ENCODE peak calls at places on chromosomes 6 and 20, in five cellular contexts. One of them, this sample, is unnamed.

GRCh38 chr6:144217264-144217663 is 66.9 kb downstream of the STX11 start:
- DNase-seq in H9: no peak
- DNase-seq in heart right ventricle: no peak
- DNase-seq in psoas muscle: no peak
- DNase-seq in tibial nerve: no peak
- DNase-seq in this sample: no peak

GRCh38 chr6:89402776-89403175 is 9.3 kb downstream of the RRAGD start:
- DNase-seq in tibial nerve: no peak
- DNase-seq in heart right ventricle: no peak
- DNase-seq in H9: no peak
- DNase-seq in psoas muscle: no peak
- DNase-seq in this sample: no peak

GRCh38 chr20:61161649-61162210 is 90.3 kb upstream of the CDH4 start:
- DNase-seq in psoas muscle: no peak
- DNase-seq in H9: no peak
- DNase-seq in heart right ventricle: no peak
- DNase-seq in tibial nerve: no peak
- DNase-seq in this sample: no peak

GRCh38 chr6:111113731-111114438 is 26.6 kb downstream of the SLC16A10 start:
- DNase-seq in psoas muscle: peak; percentile 69
- DNase-seq in H9: peak; percentile 43
- DNase-seq in tibial nerve: no peak
- DNase-seq in heart right ventricle: peak; percentile 16
- DNase-seq in this sample: no peak

GRCh38 chr6:36290668-36291620 is 21.1 kb downstream of the PNPLA1 start:
- DNase-seq in psoas muscle: no peak
- DNase-seq in H9: no peak
- DNase-seq in heart right ventricle: no peak
- DNase-seq in tibial nerve: no peak
- DNase-seq in this sample: no peak

GRCh38 chr20:57027752-57028151 is 238.7 kb downstream of the BMP7 start:
- DNase-seq in tibial nerve: no peak
- DNase-seq in H9: no peak
- DNase-seq in psoas muscle: no peak
- DNase-seq in heart right ventricle: no peak
- DNase-seq in this sample: no peak

GRCh38 chr6:10800810-10801209 is 37.5 kb downstream of the MAK start:
- DNase-seq in psoas muscle: no peak
- DNase-seq in tibial nerve: no peak
- DNase-seq in heart right ventricle: no peak
- DNase-seq in H9: no peak
- DNase-seq in this sample: no peak

GRCh38 chr6:144856622-144857021 is 571.5 kb downstream of the UTRN start:
- DNase-seq in heart right ventricle: no peak
- DNase-seq in tibial nerve: no peak
- DNase-seq in psoas muscle: no peak
- DNase-seq in H9: no peak
- DNase-seq in this sample: no peak

GRCh38 chr20:3786126-3786484 is 435 bp downstream of the CENPB start:
- DNase-seq in heart right ventricle: peak; percentile 56
- DNase-seq in tibial nerve: peak; percentile 33
- DNase-seq in H9: no peak
- DNase-seq in psoas muscle: peak; percentile 81
- DNase-seq in this sample: no peak

GRCh38 chr6:167933847-167934246 is 63.6 kb upstream of the KIF25 start:
- DNase-seq in H9: no peak
- DNase-seq in heart right ventricle: no peak
- DNase-seq in tibial nerve: no peak
- DNase-seq in psoas muscle: no peak
- DNase-seq in this sample: no peak

GRCh38 chr20:21388566-21388965 is 8.8 kb downstream of the NKX2-4 start:
- DNase-seq in tibial nerve: no peak
- DNase-seq in psoas muscle: no peak
- DNase-seq in H9: no peak
- DNase-seq in heart right ventricle: no peak
- DNase-seq in this sample: no peak
- H3K27ac ChIP-seq in tibial nerve: no peak overlapping the region
- H3K27ac ChIP-seq in psoas muscle: no peak overlapping the region
- H3K27ac ChIP-seq in H9: no peak overlapping the region
- H3K27ac ChIP-seq in heart right ventricle: no peak overlapping the region
- H3K27ac ChIP-seq in this sample: no peak overlapping the region

GRCh38 chr20:46749164-46749563 is 39.7 kb downstream of the SLC2A10 start:
- DNase-seq in psoas muscle: no peak
- DNase-seq in tibial nerve: no peak
- DNase-seq in heart right ventricle: no peak
- DNase-seq in H9: no peak
- DNase-seq in this sample: no peak
- H3K27me3 ChIP-seq in psoas muscle: peaks cover 29% of the 10 kb centered on the region
- H3K27me3 ChIP-seq in tibial nerve: peaks cover 12% of the 10 kb centered on the region
- H3K27me3 ChIP-seq in heart right ventricle: peaks cover 34% of the 10 kb centered on the region
- H3K27me3 ChIP-seq in H9: no peaks in the 10 kb centered on the region
- H3K27me3 ChIP-seq in this sample: peaks cover 26% of the 10 kb centered on the region

GRCh38 chr6:164507197-164507957 is 802.0 kb downstream of the C6orf118 start:
- DNase-seq in heart right ventricle: no peak
- DNase-seq in tibial nerve: no peak
- DNase-seq in psoas muscle: no peak
- DNase-seq in H9: no peak
- DNase-seq in this sample: no peak
- TF ChIP-seq CTCF in heart right ventricle: no peak
- TF ChIP-seq CTCF in tibial nerve: no peak
- TF ChIP-seq CTCF in psoas muscle: no peak
- TF ChIP-seq CTCF in H9: no peak
- TF ChIP-seq CTCF in this sample: no peak

GRCh38 chr6:148885154-148885870 is 138.5 kb downstream of the UST start:
- DNase-seq in psoas muscle: no peak
- DNase-seq in H9: no peak
- DNase-seq in heart right ventricle: no peak
- DNase-seq in tibial nerve: no peak
- DNase-seq in this sample: no peak

GRCh38 chr6:148888853-148889252 is 142.0 kb downstream of the UST start:
- DNase-seq in H9: no peak
- DNase-seq in psoas muscle: no peak
- DNase-seq in heart right ventricle: no peak
- DNase-seq in tibial nerve: no peak
- DNase-seq in this sample: no peak

GRCh38 chr6:148884461-148884860 is 137.6 kb downstream of the UST start:
- DNase-seq in heart right ventricle: no peak
- DNase-seq in psoas muscle: no peak
- DNase-seq in tibial nerve: no peak
- DNase-seq in H9: no peak
- DNase-seq in this sample: no peak

GRCh38 chr6:148885920-148886845 is 139.4 kb downstream of the UST start:
- DNase-seq in tibial nerve: no peak
- DNase-seq in heart right ventricle: no peak
- DNase-seq in H9: no peak
- DNase-seq in psoas muscle: no peak
- DNase-seq in this sample: no peak

DNA sequence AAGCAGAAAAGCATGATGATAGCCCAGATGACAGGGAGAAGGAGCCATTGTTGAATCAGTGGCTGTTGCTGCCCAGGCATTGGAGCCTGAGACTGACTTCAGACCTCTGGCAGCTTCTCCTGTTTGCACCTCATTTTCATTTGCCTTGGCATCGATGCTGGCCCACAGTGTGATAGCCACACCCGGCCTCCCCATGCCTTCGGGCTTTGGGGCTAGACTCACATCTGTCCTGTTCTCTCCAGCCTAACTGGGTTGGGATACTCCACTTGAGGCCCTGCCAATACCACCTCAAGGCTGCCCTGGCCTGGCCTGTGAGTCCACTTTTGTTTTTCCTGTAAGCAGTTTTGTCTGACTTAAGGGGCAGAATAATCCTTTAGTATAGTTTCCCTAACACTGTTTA is 140.4 kb downstream of the UST start:
- DNase-seq in psoas muscle: no peak
- DNase-seq in heart right ventricle: no peak
- DNase-seq in H9: no peak
- DNase-seq in tibial nerve: no peak
- DNase-seq in this sample: no peak
- H3K27ac ChIP-seq in psoas muscle: no peak overlapping the region
- H3K27ac ChIP-seq in heart right ventricle: no peak overlapping the region
- H3K27ac ChIP-seq in H9: no peak overlapping the region
- H3K27ac ChIP-seq in tibial nerve: no peak overlapping the region
- H3K27ac ChIP-seq in this sample: no peak overlapping the region

This sample was measured in CD4-positive, alpha-beta T cell.